ENCODE peak calls at places on chromosomes 12 and 14, in four cellular contexts. U, G, Q and A are unnamed samples.

GRCh38 chr14:90438841-90439240 is 42.0 kb downstream of the CALM1 start:
- DNase-seq in G (no peak), Q (no peak), U (no peak), A (no peak)

GRCh38 chr12:122079532-122080081 is 1.1 kb downstream of the MLXIP start:
- DNase-seq in G (no peak), U (no peak), Q (no peak), A (no peak)

GRCh38 chr12:110568752-110569151 is 14.4 kb downstream of the PPTC7 start:
- DNase-seq in U (no peak), Q (no peak), G (no peak), A (no peak)

GRCh38 chr14:70909788-70910614 is 2.7 kb downstream of the PCNX1 start:
- DNase-seq in U (no peak), Q (no peak), G (no peak), A (no peak)

GRCh38 chr12:24739094-24739779 is 209.7 kb downstream of the BCAT1 start:
- DNase-seq in U (no peak), G (no peak), Q (no peak), A (no peak)

GRCh38 chr12:46744256-46744655 is 81.5 kb downstream of the SLC38A4 start:
- DNase-seq in U (no peak), G (no peak), Q (no peak), A (no peak)

GRCh38 chr14:53516261-53516774 is 363.2 kb upstream of the DDHD1 start:
- DNase-seq in U (no peak), Q (no peak), G (no peak), A (no peak)

GRCh38 chr14:34593740-34594375 is 36.1 kb downstream of the SNX6 start:
- DNase-seq in U (no peak), Q (no peak), G (no peak), A (no peak)

GRCh38 chr12:69065804-69066203 is 132.8 kb upstream of the CPM start:
- DNase-seq in G (no peak), Q (no peak), U (no peak), A (no peak)

GRCh38 chr12:114665411-114666181 is 18.4 kb downstream of the TBX3 start:
- DNase-seq in U (no peak), Q (peak), G (no peak), A (no peak)

GRCh38 chr12:83641789-83642188 is 955.1 kb downstream of the TMTC2 start:
- DNase-seq in G (no peak), Q (no peak), U (no peak), A (no peak)

GRCh38 chr12:6684609-6685008 is 4.6 kb downstream of the ZNF384 start:
- DNase-seq in U (peak), Q (peak), G (peak), A (no peak)

GRCh38 chr14:83342590-83342989 is 1808.9 kb upstream of the SEL1L start:
- DNase-seq in Q (no peak), G (no peak), U (no peak), A (no peak)

GRCh38 chr12:103664626-103665025 is 77.6 kb downstream of the STAB2 start:
- DNase-seq in Q (no peak), G (no peak), U (no peak), A (no peak)

GRCh38 chr12:68245071-68246021 is 8.1 kb downstream of the IL22 start:
- DNase-seq in G (peak), Q (no peak), U (no peak), A (no peak)

GRCh38 chr14:21748869-21749303 is 75.3 kb upstream of the OR4E1 start:
- DNase-seq in G (peak), U (peak), Q (peak), A (no peak)

GRCh38 chr14:56949828-56950227 is 139.5 kb upstream of the OTX2 start:
- DNase-seq in G (no peak), Q (no peak), U (no peak), A (no peak)

GRCh38 chr14:76640923-76641395 is 120.3 kb upstream of the VASH1 start:
- DNase-seq in Q (no peak), U (no peak), G (no peak), A (no peak)

GRCh38 chr12:2783936-2784600 is 10.7 kb upstream of the FKBP4 start:
- DNase-seq in G (peak), U (peak), Q (peak), A (no peak)

GRCh38 chr14:91317381-91318313 is 73.1 kb upstream of the GPR68 start:
- DNase-seq in Q (no peak), G (no peak), U (peak), A (no peak)

GRCh38 chr14:21496453-21496852 is 14.7 kb downstream of the METTL3 start:
- DNase-seq in Q (peak), G (no peak), U (no peak), A (no peak)

GRCh38 chr14:63438065-63438757 is 105.0 kb downstream of the PPP2R5E start:
- DNase-seq in U (peak), G (peak), Q (no peak), A (no peak)

GRCh38 chr12:115623764-115624334 is 653.6 kb downstream of the MED13L start:
- DNase-seq in U (no peak), Q (peak), G (peak), A (no peak)

GRCh38 chr12:105330938-105331804 is 680 bp downstream of the C12orf75 start:
- DNase-seq in Q (no peak), G (no peak), U (peak), A (no peak)

GRCh38 chr12:28351414-28351813 is 161.2 kb downstream of the CCDC91 start:
- DNase-seq in G (no peak), Q (no peak), U (no peak), A (no peak)

GRCh38 chr14:87705439-87705896 is 287.5 kb downstream of the GALC start:
- DNase-seq in U (no peak), G (no peak), Q (no peak), A (no peak)

GRCh38 chr12:125149160-125150108 is 84.2 kb downstream of the AACS start:
- DNase-seq in U (peak), Q (no peak), G (no peak), A (peak)

GRCh38 chr14:97866186-97866585 is 1069.0 kb downstream of the VRK1 start:
- DNase-seq in U (no peak), G (no peak), Q (no peak), A (no peak)

GRCh38 chr14:101598159-101598558 is 36.9 kb downstream of the DIO3 start:
- DNase-seq in Q (no peak), U (no peak), G (no peak), A (no peak)

GRCh38 chr12:57487055-57487596 is 742 bp upstream of the MARS1 start:
- DNase-seq in U (no peak), Q (no peak), G (no peak), A (no peak)

GRCh38 chr12:52566847-52567291 is 6.8 kb downstream of the KRT74 start:
- DNase-seq in G (no peak), U (peak), Q (no peak), A (no peak)

GRCh38 chr12:91274886-91275285 is 92.3 kb upstream of the DCN start:
- DNase-seq in G (no peak), Q (no peak), U (no peak), A (no peak)

DNA sequence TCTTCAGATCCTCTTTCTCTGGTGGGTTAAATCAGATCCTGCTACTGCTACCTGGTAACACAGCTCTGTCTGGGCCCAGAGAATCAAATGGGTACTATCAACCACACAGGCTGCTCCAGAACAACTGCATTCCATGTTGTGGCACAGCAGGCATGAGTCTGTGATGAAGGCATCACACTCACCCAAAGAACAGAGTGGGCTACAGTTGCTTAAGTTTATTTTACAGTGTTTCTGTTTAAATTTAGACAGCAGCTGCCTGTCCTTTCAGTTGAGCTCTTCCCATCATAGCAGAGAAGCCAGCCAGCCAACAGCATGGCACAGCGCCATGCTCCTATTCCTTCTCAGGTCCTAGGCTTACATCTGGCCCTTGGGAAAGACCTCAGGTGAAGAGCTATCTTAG is 147.1 kb upstream of the FRMD6 start:
- DNase-seq in Q (no peak), U (no peak), G (no peak), A (no peak)
- TF ChIP-seq NRF1 in Q (no peak), U (no peak), G (no peak), A (no peak)

GRCh38 chr14:99809376-99809775 is 16.2 kb downstream of the EML1 start:
- DNase-seq in Q (no peak), U (no peak), G (peak), A (no peak)
- TF ChIP-seq NRF1 in Q (no peak), U (no peak), G (no peak), A (no peak)

GRCh38 chr12:10957741-10958140 is 18.7 kb upstream of the TAS2R14 start:
- DNase-seq in U (no peak), G (no peak), Q (no peak), A (no peak)

GRCh38 chr12:10956085-10956484 is 17.0 kb upstream of the TAS2R14 start:
- DNase-seq in G (no peak), Q (no peak), U (no peak), A (no peak)

DNA sequence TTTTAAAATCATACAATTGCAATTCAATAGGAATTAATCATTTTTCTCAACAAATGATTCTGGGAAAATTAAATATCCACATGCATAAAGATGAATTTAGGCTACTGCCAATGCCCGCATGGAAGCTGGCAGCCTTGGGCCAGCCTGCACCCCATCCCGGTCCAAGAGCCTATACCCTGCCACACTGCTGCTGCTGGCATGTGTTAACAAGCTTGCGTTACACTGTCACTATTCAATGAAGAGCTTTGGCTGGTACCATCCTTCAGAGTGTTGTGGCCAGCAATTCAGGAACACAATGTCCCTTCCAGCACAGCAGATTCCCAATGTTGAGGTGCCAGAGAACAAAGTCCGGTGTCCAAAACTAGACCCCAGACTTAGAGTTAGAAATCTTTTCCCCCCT is 13.6 kb upstream of the TAS2R14 start:
- DNase-seq in Q (no peak), G (no peak), U (no peak), A (no peak)
- TF ChIP-seq NRF1 in Q (no peak), G (no peak), U (no peak), A (no peak)

GRCh38 chr12:13970803-13971202 is 10.6 kb downstream of the GRIN2B start:
- DNase-seq in G (no peak), U (no peak), Q (no peak), A (no peak)

GRCh38 chr12:13968281-13968680 is 13.1 kb downstream of the GRIN2B start:
- DNase-seq in G (no peak), Q (no peak), U (no peak), A (no peak)

GRCh38 chr12:13976880-13977279 is 4.5 kb downstream of the GRIN2B start:
- DNase-seq in G (no peak), U (no peak), Q (no peak), A (no peak)

GRCh38 chr12:13976028-13976584 is 5.3 kb downstream of the GRIN2B start:
- DNase-seq in U (no peak), Q (no peak), G (no peak), A (no peak)

GRCh38 chr12:13973981-13974380 is 7.4 kb downstream of the GRIN2B start:
- DNase-seq in Q (no peak), U (no peak), G (no peak), A (no peak)
- TF ChIP-seq NRF1 in Q (no peak), U (no peak), G (no peak), A (no peak)

DNA sequence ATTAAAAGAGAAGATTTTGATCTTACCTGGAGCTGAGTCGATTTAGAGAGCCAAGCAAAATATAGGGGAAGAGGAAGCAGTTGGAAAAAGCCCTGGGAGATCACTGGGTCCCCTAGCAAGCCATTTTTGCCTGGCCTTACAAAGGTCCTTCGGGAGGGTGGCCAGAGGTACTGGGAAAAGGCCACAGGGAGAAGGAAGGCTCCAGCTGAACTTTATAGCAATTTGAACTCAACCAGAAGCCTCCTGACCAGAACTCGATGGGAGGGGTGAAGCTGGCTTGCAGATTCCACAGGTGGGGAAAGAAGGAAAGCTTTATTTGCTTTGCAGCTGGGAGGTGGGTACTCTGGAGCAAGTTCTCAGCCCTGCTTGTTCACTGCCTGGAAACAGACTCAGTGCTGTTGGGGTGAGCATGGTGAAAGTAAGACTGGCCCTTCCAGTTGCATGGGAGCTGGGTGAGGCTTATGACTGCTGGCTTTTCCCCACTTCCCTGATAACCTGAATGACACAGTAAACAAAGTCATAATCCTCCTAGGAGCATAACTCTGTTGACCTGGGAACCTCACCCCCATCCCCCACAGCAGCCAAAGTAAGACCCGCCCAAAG is 855.8 kb downstream of the FSCB start:
- DNase-seq in Q (no peak), G (no peak), U (no peak), A (no peak)
- TF ChIP-seq NRF1 in Q (no peak), G (no peak), U (no peak), A (no peak)

GRCh38 chr12:92502417-92503028 is 200.3 kb upstream of the PLEKHG7 start:
- DNase-seq in Q (no peak), U (no peak), G (no peak), A (peak)

GRCh38 chr12:92503029-92503931 is 199.5 kb upstream of the PLEKHG7 start:
- DNase-seq in U (no peak), Q (no peak), G (no peak), A (peak)

GRCh38 chr12:92506460-92506859 is 196.3 kb upstream of the PLEKHG7 start:
- DNase-seq in U (no peak), Q (no peak), G (no peak), A (no peak)

GRCh38 chr12:92505373-92506340 is 197.1 kb upstream of the PLEKHG7 start:
- DNase-seq in Q (no peak), U (no peak), G (peak), A (peak)

DNA sequence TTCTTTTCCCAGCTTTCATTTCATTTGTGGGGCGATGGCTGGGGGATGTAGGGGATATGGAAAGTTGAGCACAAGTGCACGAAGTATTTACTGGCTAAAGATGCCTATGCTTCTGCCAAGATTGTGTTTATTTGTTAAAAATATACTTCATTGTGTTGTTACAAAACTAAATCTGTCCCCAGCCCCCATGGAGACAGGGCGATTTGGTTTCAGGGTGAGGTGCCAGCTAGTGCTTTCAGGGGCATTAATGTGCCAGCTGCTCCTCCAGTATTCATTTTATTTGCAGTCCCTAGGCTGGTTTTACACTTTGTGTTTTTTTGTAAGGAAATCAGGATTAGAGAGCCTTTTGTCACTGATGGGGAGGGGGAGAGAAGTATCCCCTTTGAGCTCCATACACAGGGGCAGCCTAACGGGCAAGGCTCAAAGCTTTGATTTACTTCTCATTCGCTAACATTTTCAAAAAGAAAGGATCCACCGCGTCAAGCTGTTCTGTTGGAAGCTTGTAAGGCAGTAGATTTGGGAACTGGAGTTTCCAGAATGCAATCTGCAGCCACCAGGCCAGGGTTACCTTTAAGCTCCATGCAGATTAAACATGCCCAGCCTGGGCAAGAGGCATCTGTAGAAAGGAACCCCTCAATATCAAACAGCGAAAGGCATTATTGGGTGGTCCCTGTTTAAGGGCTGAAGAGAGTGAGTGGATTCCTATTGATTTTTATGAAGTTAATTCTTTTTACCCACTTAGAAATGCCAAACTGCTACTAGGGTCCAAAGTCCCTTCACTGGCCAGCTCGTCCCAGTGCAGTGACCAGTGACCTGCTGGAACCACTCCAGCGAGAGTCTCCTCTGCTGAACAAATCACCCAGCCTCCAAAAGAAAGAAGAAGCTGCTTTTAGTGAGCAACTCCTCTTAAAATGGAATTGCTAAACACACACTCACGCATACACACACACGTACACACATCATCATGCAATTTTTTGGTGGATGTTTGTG is 198.5 kb upstream of the PLEKHG7 start:
- DNase-seq in U (no peak), Q (no peak), G (no peak), A (no peak)
- TF ChIP-seq NRF1 in U (no peak), Q (no peak), G (no peak), A (no peak)

DNA sequence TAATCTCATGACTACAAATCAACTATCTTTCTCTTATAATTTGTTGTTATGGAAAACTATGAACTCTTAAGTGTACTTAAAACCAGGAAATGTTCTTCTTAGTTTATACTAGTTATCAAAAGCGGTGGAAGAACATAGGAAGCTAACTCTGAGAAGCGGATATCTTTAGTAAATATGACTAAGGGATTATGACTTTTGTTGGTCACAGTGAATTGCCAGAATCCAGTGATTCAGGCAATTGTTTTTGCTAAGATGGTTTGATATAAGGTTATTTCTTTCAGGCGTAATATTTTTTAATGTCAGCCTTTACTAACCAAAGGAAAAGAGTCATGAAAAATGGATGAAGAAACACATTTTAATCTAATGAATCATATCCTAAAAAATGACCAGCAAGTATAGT is 473.5 kb downstream of the FOXG1 start:
- DNase-seq in G (no peak), U (no peak), Q (no peak), A (no peak)
- TF ChIP-seq NRF1 in G (no peak), U (no peak), Q (no peak), A (no peak)

DNA sequence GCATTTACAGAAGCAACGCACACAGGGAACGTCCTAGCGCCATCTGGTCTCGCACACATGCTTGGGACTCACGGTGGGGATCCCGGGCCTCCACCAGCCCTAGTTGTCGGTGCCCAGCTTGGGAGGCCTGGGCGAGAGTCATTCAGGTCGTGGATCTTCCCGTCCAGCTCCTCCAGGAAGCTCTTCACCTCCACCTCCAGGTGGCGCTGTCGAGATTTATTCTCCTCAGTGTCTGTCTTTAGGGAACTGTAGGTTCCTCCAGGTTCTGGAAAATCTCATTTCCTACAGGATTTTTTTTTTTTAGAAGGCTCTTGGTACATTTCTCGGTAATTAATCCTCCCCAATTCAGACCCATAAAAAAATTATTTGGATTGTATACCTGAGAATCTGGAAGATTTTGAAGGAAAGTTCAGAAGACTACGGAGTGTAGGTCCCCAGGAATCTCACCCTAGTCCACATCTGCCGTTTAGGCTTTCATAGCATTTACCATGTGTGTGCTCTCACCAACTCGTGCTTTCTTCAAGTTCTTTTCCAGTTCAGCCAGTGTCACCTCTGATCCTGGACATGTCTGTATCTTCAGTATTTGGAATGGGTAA is 910.0 kb downstream of the TMEM121 start:
- DNase-seq in G (no peak), Q (peak), U (peak), A (no peak)
- TF ChIP-seq NRF1 in G (no peak), Q (no peak), U (no peak), A (no peak)